ENCODE peak calls at places on chromosomes 7 and 10, in six cellular contexts. Z, I, C, Y, J and A are unnamed samples.

GRCh38 chr10:100006241-100006886 is 3.4 kb downstream of the DNMBP start:
- DNase-seq in Z (peak), I (peak), C (peak), Y (peak), J (peak), A (peak)

GRCh38 chr10:55476129-55476528 is 675.1 kb upstream of the PCDH15 start:
- DNase-seq in Z (no peak), I (no peak), C (no peak), Y (no peak), J (no peak), A (no peak)

GRCh38 chr7:113100091-113100723 is 13.6 kb upstream of the GPR85 start:
- DNase-seq in Z (peak), I (no peak), C (no peak), Y (no peak), J (no peak), A (no peak)

GRCh38 chr10:110664483-110665420 is 20.6 kb downstream of the RBM20 start:
- DNase-seq in Z (peak), I (peak), C (no peak), Y (peak), J (no peak), A (peak)

GRCh38 chr7:97418312-97418711 is 300.8 kb downstream of the SDHAF3 start:
- DNase-seq in Z (no peak), I (peak), C (no peak), Y (no peak), J (no peak), A (peak)

GRCh38 chr7:141587304-141587703 is 36.1 kb downstream of the AGK start:
- DNase-seq in Z (no peak), I (no peak), C (no peak), Y (no peak), J (no peak), A (no peak)

GRCh38 chr10:124625831-124626238 is 118.3 kb downstream of the FAM53B start:
- DNase-seq in Z (no peak), I (no peak), C (no peak), Y (no peak), J (no peak), A (no peak)

GRCh38 chr10:33412261-33413092 is 78.0 kb upstream of the NRP1 start:
- DNase-seq in Z (no peak), I (no peak), C (no peak), Y (no peak), J (peak), A (no peak)

GRCh38 chr7:94146408-94146807 is 142.3 kb upstream of the BET1 start:
- DNase-seq in Z (no peak), I (peak), C (no peak), Y (no peak), J (no peak), A (no peak)

GRCh38 chr10:52226448-52226847 is 87.6 kb upstream of the DKK1 start:
- DNase-seq in Z (no peak), I (no peak), C (no peak), Y (no peak), J (peak), A (no peak)

GRCh38 chr7:128777156-128778123 is 1.8 kb upstream of the OPN1SW start:
- DNase-seq in Z (no peak), I (no peak), C (no peak), Y (peak), J (peak), A (peak)

GRCh38 chr7:14233026-14233897 is 243.8 kb upstream of the ETV1 start:
- DNase-seq in Z (no peak), I (no peak), C (no peak), Y (no peak), J (no peak), A (no peak)

GRCh38 chr10:74650613-74651012 is 175.8 kb upstream of the KAT6B start:
- DNase-seq in Z (no peak), I (no peak), C (no peak), Y (no peak), J (no peak), A (no peak)

GRCh38 chr10:6083523-6084475 is 5.0 kb upstream of the RBM17 start:
- DNase-seq in Z (no peak), I (no peak), C (no peak), Y (no peak), J (peak), A (no peak)

GRCh38 chr7:87784424-87784823 is 91.7 kb downstream of the SLC25A40 start:
- DNase-seq in Z (no peak), I (no peak), C (no peak), Y (no peak), J (no peak), A (peak)

GRCh38 chr7:148264933-148265557 is 325.5 kb upstream of the C7orf33 start:
- DNase-seq in Z (peak), I (peak), C (no peak), Y (peak), J (no peak), A (peak)

GRCh38 chr7:85186521-85187241 is at the start of gene SEMA3D:
- DNase-seq in Z (peak), I (peak), C (no peak), Y (peak), J (peak), A (peak)

GRCh38 chr10:100823194-100823593 is 77.8 kb downstream of the PAX2 start:
- DNase-seq in Z (no peak), I (no peak), C (no peak), Y (no peak), J (no peak), A (no peak)

GRCh38 chr10:12041766-12042408 is 722 bp downstream of the UPF2 start:
- DNase-seq in Z (peak), I (peak), C (no peak), Y (peak), J (peak), A (peak)

GRCh38 chr7:73682745-73683055 is 553 bp downstream of the DNAJC30 start:
- DNase-seq in Z (no peak), I (no peak), C (no peak), Y (no peak), J (no peak), A (no peak)

GRCh38 chr7:134778941-134779740 is at the start of gene CALD1:
- DNase-seq in Z (no peak), I (peak), C (no peak), Y (peak), J (peak), A (no peak)

GRCh38 chr7:100830396-100830795 is 3.1 kb upstream of the EPHB4 start:
- DNase-seq in Z (no peak), I (no peak), C (no peak), Y (no peak), J (no peak), A (no peak)

GRCh38 chr10:29470355-29470705 is 164.4 kb downstream of the SVIL start:
- DNase-seq in Z (peak), I (peak), C (no peak), Y (no peak), J (no peak), A (peak)

GRCh38 chr7:98788921-98789320 is 80.9 kb downstream of the TMEM130 start:
- DNase-seq in Z (no peak), I (no peak), C (no peak), Y (no peak), J (no peak), A (no peak)

GRCh38 chr10:44994752-44995530 is 5.8 kb upstream of the ZNF22 start:
- DNase-seq in Z (no peak), I (no peak), C (no peak), Y (no peak), J (no peak), A (no peak)

GRCh38 chr7:98653601-98654310 is 36.7 kb downstream of the NPTX2 start:
- DNase-seq in Z (no peak), I (no peak), C (no peak), Y (peak), J (no peak), A (no peak)

GRCh38 chr7:29598607-29599006 is 35.0 kb downstream of the PRR15 start:
- DNase-seq in Z (no peak), I (no peak), C (no peak), Y (no peak), J (no peak), A (no peak)

GRCh38 chr10:100569687-100570517 is 34.2 kb downstream of the HIF1AN start:
- DNase-seq in Z (peak), I (no peak), C (no peak), Y (peak), J (no peak), A (no peak)

GRCh38 chr7:116209561-116210070 is 723 bp upstream of the TES start:
- DNase-seq in Z (no peak), I (no peak), C (no peak), Y (no peak), J (no peak), A (no peak)

GRCh38 chr7:93442478-93443224 is 131.9 kb downstream of the CALCR start:
- DNase-seq in Z (peak), I (peak), C (no peak), Y (peak), J (peak), A (peak)

GRCh38 chr7:98840604-98841508 is 29.0 kb downstream of the TMEM130 start:
- DNase-seq in Z (no peak), I (no peak), C (no peak), Y (no peak), J (no peak), A (no peak)

GRCh38 chr10:93580824-93581223 is 14.4 kb downstream of the FFAR4 start:
- DNase-seq in Z (no peak), I (peak), C (no peak), Y (no peak), J (no peak), A (no peak)

GRCh38 chr10:23343591-23344225 is 889 bp downstream of the C10orf67 start:
- DNase-seq in Z (peak), I (peak), C (no peak), Y (no peak), J (no peak), A (no peak)

GRCh38 chr7:131548371-131548770 is 8.1 kb downstream of the PODXL start:
- DNase-seq in Z (no peak), I (no peak), C (no peak), Y (no peak), J (no peak), A (no peak)

GRCh38 chr7:131547589-131547988 is 8.8 kb downstream of the PODXL start:
- DNase-seq in Z (no peak), I (no peak), C (no peak), Y (no peak), J (no peak), A (no peak)

GRCh38 chr7:131546126-131546525 is 10.3 kb downstream of the PODXL start:
- DNase-seq in Z (peak), I (peak), C (no peak), Y (peak), J (peak), A (no peak)

GRCh38 chr7:131544449-131545425 is 11.7 kb downstream of the PODXL start:
- DNase-seq in Z (peak), I (peak), C (no peak), Y (peak), J (peak), A (peak)

DNA sequence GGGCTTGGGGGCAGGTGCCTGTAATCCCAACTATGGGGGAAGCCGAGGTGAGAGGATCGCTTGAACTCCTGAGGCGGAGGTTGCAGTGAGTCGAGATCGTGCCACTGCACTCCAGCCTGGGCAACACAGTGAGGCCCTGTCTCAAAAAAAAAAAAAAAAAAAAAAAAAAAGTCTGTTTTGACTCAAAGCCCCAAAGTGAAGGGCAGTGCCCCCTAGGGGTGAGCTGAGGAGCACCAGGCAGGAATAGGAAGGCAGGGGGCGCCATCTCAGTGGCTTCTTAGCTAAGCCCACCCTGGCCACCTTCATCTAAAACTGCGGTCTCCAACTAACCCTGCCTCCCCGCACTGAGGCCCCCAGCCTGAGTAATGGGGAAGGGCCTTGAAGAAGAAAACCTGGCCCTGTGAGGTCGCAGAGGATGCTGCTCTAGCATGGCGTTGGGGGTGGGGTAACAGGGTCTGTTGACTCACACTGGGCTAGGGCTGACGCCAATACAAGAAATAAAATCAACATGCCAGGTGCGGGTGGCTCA is 9.8 kb downstream of the PODXL start:
- DNase-seq in Z (peak), I (peak), C (no peak), Y (peak), J (peak), A (peak)
- TF ChIP-seq MYC in Z (no peak), I (no peak), C (no peak), Y (no peak), J (no peak), A (no peak)

GRCh38 chr10:17232276-17232987 is 4.4 kb downstream of the VIM start:
- DNase-seq in Z (no peak), I (no peak), C (peak), Y (no peak), J (peak), A (no peak)

GRCh38 chr10:17229016-17229716 is 1.1 kb downstream of the VIM start:
- DNase-seq in Z (peak), I (peak), C (no peak), Y (no peak), J (peak), A (peak)

GRCh38 chr10:17228081-17229015 is at the start of gene VIM:
- DNase-seq in Z (peak), I (peak), C (peak), Y (no peak), J (peak), A (peak)

GRCh38 chr10:17229717-17229966 is 1.6 kb downstream of the VIM start:
- DNase-seq in Z (no peak), I (peak), C (no peak), Y (no peak), J (no peak), A (no peak)

DNA sequence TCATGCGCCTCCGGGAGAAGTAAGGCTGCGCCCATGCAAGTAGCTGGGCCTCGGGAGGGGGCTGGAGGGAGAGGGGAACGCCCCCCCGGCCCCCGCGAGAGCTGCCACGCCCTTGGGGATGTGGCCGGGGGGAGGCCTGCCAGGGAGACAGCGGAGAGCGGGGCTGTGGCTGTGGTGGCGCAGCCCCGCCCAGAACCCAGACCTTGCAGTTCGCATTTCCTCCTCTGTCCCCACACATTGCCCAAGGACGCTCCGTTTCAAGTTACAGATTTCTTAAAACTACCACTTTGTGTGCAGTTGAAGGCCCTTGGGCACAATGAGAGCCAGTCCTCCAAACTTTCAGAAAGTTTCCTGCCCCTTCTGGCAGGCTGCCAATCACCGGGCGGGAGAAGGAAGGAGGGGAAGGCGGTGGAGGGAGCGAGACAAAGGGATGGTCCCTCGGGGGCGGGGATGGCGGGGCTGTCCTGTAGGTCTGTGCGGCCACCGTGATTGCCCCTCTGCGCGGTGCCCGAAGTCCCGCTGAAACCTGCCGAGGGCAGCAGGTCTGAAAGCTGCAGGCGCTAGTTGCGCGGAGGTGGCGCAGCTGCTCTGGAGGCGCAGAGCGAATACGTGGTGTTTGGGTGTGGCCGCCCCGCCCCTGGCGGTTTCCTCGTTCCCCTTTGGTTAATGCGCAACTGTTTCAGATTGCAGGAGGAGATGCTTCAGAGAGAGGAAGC is 2.1 kb downstream of the VIM start:
- DNase-seq in Z (peak), I (peak), C (peak), Y (no peak), J (peak), A (peak)
- TF ChIP-seq POLR2A in Z (peak), I (peak), C (peak), Y (no peak), J (peak), A (no peak)

GRCh38 chr7:2612445-2613112 is 19.2 kb upstream of the TTYH3 start:
- DNase-seq in Z (peak), I (no peak), C (no peak), Y (no peak), J (no peak), A (no peak)
- TF ChIP-seq MYC in Z (no peak), I (no peak), C (no peak), Y (no peak), J (no peak), A (no peak)

DNA sequence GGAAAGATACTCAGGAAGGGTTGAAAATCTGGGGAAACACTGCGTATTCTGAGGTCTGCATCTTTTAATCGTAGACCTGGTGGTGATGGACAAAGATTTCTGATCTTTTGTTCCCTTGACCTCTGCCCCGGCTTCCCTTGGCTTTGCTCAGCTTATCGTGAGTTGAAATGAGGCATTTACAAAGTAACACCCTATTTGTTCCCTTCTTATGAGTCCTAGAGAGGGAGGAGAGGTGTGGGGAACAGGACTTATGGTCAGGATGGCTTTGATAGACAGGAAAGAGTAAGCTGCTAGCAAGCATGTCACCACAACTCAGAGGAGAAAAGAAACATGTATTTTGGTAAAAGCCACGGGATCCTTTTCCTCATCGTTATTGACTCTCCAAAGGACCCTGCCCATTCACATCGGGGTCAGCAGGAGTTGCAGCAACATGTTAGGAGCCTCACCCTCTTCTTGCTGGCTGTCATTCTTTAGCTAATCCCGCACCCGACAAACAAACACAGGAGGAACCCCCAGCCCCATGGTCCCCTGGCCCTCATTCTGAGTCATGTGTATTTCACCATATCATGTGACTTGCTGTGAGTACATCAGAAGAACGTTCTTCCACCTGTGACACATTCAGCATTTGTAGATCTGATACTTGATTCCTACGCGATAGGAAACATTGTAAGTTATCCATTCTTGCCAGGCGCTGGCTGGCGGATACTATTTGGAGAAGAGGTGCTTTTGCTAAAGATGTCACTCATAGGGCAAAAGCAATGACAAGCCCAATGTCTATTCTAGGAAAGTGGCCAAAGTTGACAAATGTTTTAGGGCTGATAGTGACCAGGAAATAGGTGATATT is 170.1 kb downstream of the RTKN2 start:
- DNase-seq in Z (peak), I (no peak), C (no peak), Y (peak), J (no peak), A (no peak)
- TF ChIP-seq POLR2A in Z (no peak), I (no peak), C (peak), Y (no peak), J (no peak), A (no peak)

GRCh38 chr7:157405914-157406810 is 69.4 kb downstream of the DNAJB6 start:
- DNase-seq in Z (peak), I (no peak), C (no peak), Y (no peak), J (no peak), A (peak)

GRCh38 chr7:157405501-157405900 is 68.7 kb downstream of the DNAJB6 start:
- DNase-seq in Z (no peak), I (no peak), C (no peak), Y (no peak), J (no peak), A (peak)

GRCh38 chr7:157407512-157408257 is 70.9 kb downstream of the DNAJB6 start:
- DNase-seq in Z (no peak), I (no peak), C (no peak), Y (no peak), J (no peak), A (no peak)

GRCh38 chr7:157408258-157409101 is 71.7 kb downstream of the DNAJB6 start:
- DNase-seq in Z (no peak), I (no peak), C (no peak), Y (no peak), J (no peak), A (peak)

DNA sequence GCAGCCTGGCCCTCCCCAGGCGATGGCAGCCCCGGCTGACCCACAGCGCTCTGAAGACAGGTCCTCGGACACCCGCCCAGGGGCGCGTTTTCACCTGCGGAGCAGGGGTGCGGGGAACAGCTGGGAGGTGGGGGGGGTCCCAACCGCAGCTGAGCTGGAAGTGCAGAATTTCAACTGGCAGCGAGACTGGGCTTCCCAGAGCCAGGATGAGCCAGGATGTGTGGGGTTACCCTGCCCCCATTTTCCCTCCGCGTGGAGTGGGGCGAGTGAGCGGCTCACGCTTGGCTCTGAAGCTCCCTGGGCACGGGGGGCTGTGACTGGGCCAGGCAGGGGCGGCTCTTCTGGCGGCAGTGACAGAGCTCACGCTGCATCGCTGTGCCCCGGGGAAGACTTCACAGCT is 70.2 kb downstream of the DNAJB6 start:
- DNase-seq in Z (no peak), I (no peak), C (no peak), Y (no peak), J (no peak), A (no peak)
- TF ChIP-seq MYC in Z (no peak), I (no peak), C (no peak), Y (no peak), J (no peak), A (no peak)

GRCh38 chr7:6447589-6448210 is at the start of gene DAGLB:
- DNase-seq in Z (peak), I (peak), C (peak), Y (peak), J (peak), A (peak)
- TF ChIP-seq POLR2A in Z (peak), I (peak), C (peak), Y (peak), J (peak), A (peak)

GRCh38 chr7:50699143-50699542 is 83.6 kb downstream of the GRB10 start:
- DNase-seq in Z (no peak), I (no peak), C (no peak), Y (no peak), J (no peak), A (no peak)
- TF ChIP-seq MYC in Z (no peak), I (no peak), C (no peak), Y (no peak), J (no peak), A (no peak)

GRCh38 chr10:97336942-97337719 is 2.6 kb upstream of the FRAT2 start:
- DNase-seq in Z (no peak), I (no peak), C (no peak), Y (no peak), J (no peak), A (no peak)
- TF ChIP-seq POLR2A in Z (no peak), I (no peak), C (no peak), Y (no peak), J (no peak), A (no peak)